ENCODE peak calls at places on chromosomes 3 and 15, in seven cellular contexts. K is fibroblast of lung, H is AG04450, L is tibial artery, U is adrenal gland, D is OCI-LY7, W is hepatocyte. B is an unnamed sample. For H3K9me3, the result is how much of the 10 kb centered on the place peaks cover.

GRCh38 chr15:69491051-69491505 is 38.5 kb downstream of the RPLP1 start:
- DNase-seq in K (peak), H (no peak), L (peak), U (no peak), D (no peak), W (no peak), B (no peak)

GRCh38 chr15:79952329-79952728 is 18.7 kb downstream of the BCL2A1 start:
- DNase-seq in K (peak), H (no peak), L (no peak), U (no peak), D (no peak), W (no peak), B (no peak)

GRCh38 chr3:24523988-24524727 is 29.5 kb upstream of the THRB start:
- DNase-seq in K (no peak), H (no peak), L (no peak), U (no peak), D (no peak), W (peak), B (no peak)

GRCh38 chr3:43852066-43852465 is 161.3 kb downstream of the ABHD5 start:
- DNase-seq in K (peak), H (peak), L (no peak), U (no peak), D (no peak), W (no peak), B (no peak)

GRCh38 chr3:183818706-183819624 is 6.4 kb downstream of the MAP6D1 start:
- DNase-seq in K (no peak), H (no peak), L (peak), U (no peak), D (no peak), W (no peak), B (no peak)

GRCh38 chr3:126768903-126769302 is 64.9 kb downstream of the CHCHD6 start:
- DNase-seq in K (no peak), H (no peak), L (no peak), U (no peak), D (no peak), W (no peak), B (no peak)

GRCh38 chr3:8441969-8442559 is 59.6 kb upstream of the LMCD1 start:
- DNase-seq in K (peak), H (peak), L (no peak), U (peak), D (peak), W (peak), B (no peak)

GRCh38 chr15:44265757-44266156 is 22.8 kb upstream of the GOLM2 start:
- DNase-seq in K (peak), H (no peak), L (no peak), U (no peak), D (no peak), W (no peak), B (no peak)

GRCh38 chr15:78149805-78150751 is 916 bp downstream of the IDH3A start:
- DNase-seq in K (peak), H (no peak), L (no peak), U (no peak), D (peak), W (no peak), B (peak)

GRCh38 chr15:70272565-70273355 is 175.0 kb upstream of the TLE3 start:
- DNase-seq in K (no peak), H (no peak), L (peak), U (no peak), D (no peak), W (no peak), B (no peak)

GRCh38 chr3:76369170-76369569 is 583.8 kb upstream of the ZNF717 start:
- DNase-seq in K (peak), H (no peak), L (no peak), U (no peak), D (no peak), W (peak), B (no peak)

GRCh38 chr3:139934557-139935070 is 371 bp upstream of the CLSTN2 start:
- DNase-seq in K (peak), H (no peak), L (no peak), U (peak), D (no peak), W (peak), B (peak)

GRCh38 chr3:187770224-187770623 is 25.0 kb upstream of the BCL6 start:
- DNase-seq in K (no peak), H (no peak), L (no peak), U (no peak), D (peak), W (no peak), B (no peak)

GRCh38 chr3:76700323-76700722 is 339.6 kb upstream of the ROBO2 start:
- DNase-seq in K (no peak), H (peak), L (no peak), U (no peak), D (no peak), W (no peak), B (no peak)

GRCh38 chr3:94069242-94069813 is 6.5 kb downstream of the NSUN3 start:
- DNase-seq in K (peak), H (no peak), L (no peak), U (no peak), D (peak), W (no peak), B (no peak)

GRCh38 chr3:35200056-35200455 is 439.3 kb upstream of the ARPP21 start:
- DNase-seq in K (no peak), H (no peak), L (no peak), U (no peak), D (no peak), W (no peak), B (no peak)

GRCh38 chr3:113685956-113686721 is 10.3 kb downstream of the USF3 start:
- DNase-seq in K (peak), H (no peak), L (no peak), U (no peak), D (no peak), W (peak), B (no peak)

GRCh38 chr3:190041333-190042041 is 79.2 kb downstream of the P3H2 start:
- DNase-seq in K (peak), H (peak), L (no peak), U (no peak), D (no peak), W (peak), B (no peak)

GRCh38 chr3:40576431-40576830 is 51.7 kb downstream of the ZNF621 start:
- DNase-seq in K (no peak), H (no peak), L (no peak), U (no peak), D (no peak), W (no peak), B (no peak)

GRCh38 chr15:34941181-34941580 is 28.4 kb downstream of the AQR start:
- DNase-seq in K (no peak), H (no peak), L (no peak), U (no peak), D (no peak), W (no peak), B (no peak)

GRCh38 chr15:83602021-83602420 is 51.9 kb upstream of the ADAMTSL3 start:
- DNase-seq in K (no peak), H (no peak), L (no peak), U (no peak), D (no peak), W (no peak), B (no peak)

GRCh38 chr3:16338124-16338523 is 73.1 kb downstream of the OXNAD1 start:
- DNase-seq in K (no peak), H (no peak), L (no peak), U (no peak), D (peak), W (no peak), B (no peak)

DNA sequence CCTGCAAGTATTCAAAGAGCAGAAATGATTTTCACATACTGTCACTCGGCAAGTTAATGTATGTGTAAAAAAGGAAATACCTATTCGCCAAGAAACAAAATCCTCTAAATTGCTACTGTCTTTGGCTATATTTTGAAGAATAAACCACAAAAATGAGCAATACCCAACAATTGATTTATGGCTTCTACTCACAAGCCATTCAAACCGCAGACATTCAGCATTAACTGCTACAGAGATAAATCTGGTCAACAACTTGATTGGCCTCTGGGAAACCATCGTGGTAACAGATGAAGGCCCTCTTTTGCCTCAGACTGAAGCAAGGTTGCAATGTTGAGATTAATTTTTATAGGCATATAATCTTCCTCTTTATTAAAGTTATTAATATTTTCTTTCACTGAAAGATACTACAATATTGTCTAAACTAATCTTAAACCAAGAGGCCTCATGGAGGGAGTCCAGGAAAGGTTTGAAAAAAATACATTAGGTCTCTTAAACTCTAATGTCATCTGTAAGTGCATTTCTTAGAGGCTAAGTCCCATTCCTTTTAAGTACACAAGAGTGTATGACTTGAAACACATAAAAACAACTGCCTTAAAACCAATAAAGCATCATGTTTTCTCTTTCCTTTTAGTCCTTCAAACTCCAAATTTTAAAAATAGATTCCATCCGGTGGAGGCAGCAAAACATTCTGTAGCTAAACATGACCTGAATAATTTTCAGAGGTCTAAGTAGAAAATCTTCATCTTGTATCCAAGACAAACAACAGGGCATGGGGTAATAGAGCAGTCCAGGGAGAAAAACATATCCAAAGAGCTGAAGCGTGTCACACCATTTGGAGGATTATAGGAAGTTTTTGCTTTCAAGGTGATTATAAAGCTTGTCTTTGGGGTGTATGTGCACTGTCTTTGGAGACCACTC is 162.4 kb upstream of the TGFBR2 start:
- DNase-seq in K (no peak), H (no peak), L (no peak), U (no peak), D (no peak), W (no peak), B (no peak)
- H3K27ac ChIP-seq in K (no peak), H (no peak), L (peak), U (peak), D (no peak), W (no peak), B (no peak)

DNA sequence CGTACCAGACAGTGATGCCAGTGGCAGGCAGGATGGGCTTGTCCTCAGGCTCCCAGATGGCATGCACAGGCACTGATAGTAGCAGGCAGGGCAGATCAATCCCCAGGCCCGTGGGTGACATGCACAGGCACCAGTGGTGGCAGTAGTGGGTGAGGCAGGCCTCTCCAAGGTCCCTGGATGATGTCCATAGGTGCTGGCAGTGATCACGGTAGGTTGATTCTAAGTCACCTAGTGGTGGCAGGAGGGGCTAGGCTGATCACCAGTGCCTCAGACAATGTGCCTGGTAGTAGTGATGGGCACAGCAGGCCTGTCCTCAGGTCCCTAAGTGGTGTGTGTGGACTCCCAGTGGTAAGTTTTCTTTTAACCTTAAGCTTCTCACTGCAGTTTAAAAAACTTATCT is 19.6 kb downstream of the CEP63 start:
- DNase-seq in K (no peak), H (no peak), L (no peak), U (no peak), D (no peak), W (no peak), B (no peak)
- H3K9me3 ChIP-seq in K (under half), H (under half), L (under half), U (under half), D (under half), W (under half), B (under half)

GRCh38 chr15:92915766-92916435 is 15.8 kb downstream of the CHD2 start:
- DNase-seq in K (no peak), H (no peak), L (no peak), U (no peak), D (no peak), W (no peak), B (no peak)

GRCh38 chr15:92910451-92910850 is 10.3 kb downstream of the CHD2 start:
- DNase-seq in K (no peak), H (no peak), L (no peak), U (no peak), D (no peak), W (no peak), B (peak)

GRCh38 chr15:92914768-92915221 is 14.7 kb downstream of the CHD2 start:
- DNase-seq in K (no peak), H (no peak), L (no peak), U (no peak), D (no peak), W (no peak), B (no peak)

GRCh38 chr15:92917606-92918407 is 17.7 kb downstream of the CHD2 start:
- DNase-seq in K (peak), H (peak), L (peak), U (peak), D (peak), W (peak), B (peak)

DNA sequence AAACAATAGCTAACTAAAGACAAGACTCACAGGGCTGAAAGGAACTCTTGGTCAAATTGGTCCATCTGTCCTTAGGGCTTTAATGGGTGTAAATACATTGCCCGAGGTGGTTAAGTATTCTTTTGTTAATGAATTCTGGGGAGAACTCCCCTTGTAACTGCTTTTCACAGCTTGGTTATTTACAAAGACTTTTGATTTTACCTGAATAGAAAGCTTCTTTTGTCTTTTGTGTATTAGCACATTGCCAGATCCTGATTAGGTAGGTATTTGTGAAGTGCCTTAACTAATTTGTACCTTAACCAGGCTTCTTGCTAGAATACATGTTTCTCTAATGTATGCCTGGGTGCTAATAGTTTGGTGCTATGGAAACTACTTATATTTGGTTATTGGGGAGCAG is 14.0 kb downstream of the CHD2 start:
- DNase-seq in K (no peak), H (no peak), L (no peak), U (no peak), D (no peak), W (no peak), B (no peak)
- H3K27ac ChIP-seq in K (no peak), H (no peak), L (peak), U (peak), D (peak), W (peak), B (no peak)

DNA sequence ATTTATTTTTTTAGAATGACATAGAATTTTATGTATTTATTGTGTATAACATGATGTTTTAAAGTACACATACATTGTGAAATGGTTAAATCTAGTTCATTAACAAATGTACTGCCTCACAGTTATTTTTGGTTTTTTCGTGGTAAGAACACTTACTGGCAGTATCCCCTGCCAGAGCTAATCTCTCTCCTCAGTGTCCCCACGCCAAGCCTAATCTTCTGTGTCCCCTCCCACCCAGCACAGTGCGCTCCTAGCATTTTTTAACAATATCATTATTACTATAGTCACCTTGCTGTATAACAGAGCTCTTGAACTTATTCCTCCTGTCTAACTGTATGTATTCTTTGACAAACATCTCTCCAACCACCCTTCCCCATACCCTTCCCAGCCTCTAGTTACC is 333.2 kb downstream of the GABRB3 start:
- DNase-seq in K (no peak), H (no peak), L (no peak), U (no peak), D (no peak), W (no peak), B (no peak)
- H3K9me3 ChIP-seq in K (under half), H (under half), L (under half), U (under half), D (under half), W (under half), B (under half)